ENCODE peak calls at places on chromosomes 4 and X, in six cellular contexts. N is right lobe of liver, P is transverse colon, E is heart left ventricle, L is A549, H is body of pancreas. J is an unnamed sample. For H3K4me1, the result is how much of the 10 kb centered on the place peaks cover.

GRCh38 chrX:128781506-128781905 is 729.3 kb upstream of the ACTRT1 start:
- DNase-seq in N (no peak), P (peak), E (no peak), L (peak), H (peak), J (no peak)

GRCh38 chrX:148412006-148412405 is 88.4 kb upstream of the AFF2 start:
- DNase-seq in N (no peak), P (no peak), E (no peak), L (no peak), H (no peak), J (no peak)

GRCh38 chr4:48008021-48008596 is 8.4 kb downstream of the CNGA1 start:
- DNase-seq in N (no peak), P (no peak), E (no peak), L (no peak), H (no peak), J (no peak)

GRCh38 chrX:30674799-30675198 is 21.6 kb downstream of the GK start:
- DNase-seq in N (no peak), P (no peak), E (no peak), L (no peak), H (no peak), J (no peak)

GRCh38 chr4:89438102-89438831 is 130.7 kb upstream of the GPRIN3 start:
- DNase-seq in N (no peak), P (peak), E (no peak), L (peak), H (peak), J (no peak)

GRCh38 chrX:69505772-69506616 is 1.9 kb downstream of the NALF2 start:
- DNase-seq in N (no peak), P (no peak), E (no peak), L (no peak), H (no peak), J (peak)

GRCh38 chr4:150591284-150591874 is 9.4 kb downstream of the MAB21L2 start:
- DNase-seq in N (no peak), P (no peak), E (no peak), L (no peak), H (no peak), J (no peak)

GRCh38 chr4:143083811-143084472 is 100.8 kb upstream of the USP38 start:
- DNase-seq in N (no peak), P (no peak), E (no peak), L (no peak), H (no peak), J (no peak)

GRCh38 chrX:153387987-153388721 is 13.0 kb downstream of the PNMA6E start:
- DNase-seq in N (no peak), P (no peak), E (no peak), L (no peak), H (peak), J (peak)

GRCh38 chr4:169770411-169770810 is 12.7 kb upstream of the HPF1 start:
- DNase-seq in N (no peak), P (no peak), E (no peak), L (no peak), H (no peak), J (no peak)

DNA sequence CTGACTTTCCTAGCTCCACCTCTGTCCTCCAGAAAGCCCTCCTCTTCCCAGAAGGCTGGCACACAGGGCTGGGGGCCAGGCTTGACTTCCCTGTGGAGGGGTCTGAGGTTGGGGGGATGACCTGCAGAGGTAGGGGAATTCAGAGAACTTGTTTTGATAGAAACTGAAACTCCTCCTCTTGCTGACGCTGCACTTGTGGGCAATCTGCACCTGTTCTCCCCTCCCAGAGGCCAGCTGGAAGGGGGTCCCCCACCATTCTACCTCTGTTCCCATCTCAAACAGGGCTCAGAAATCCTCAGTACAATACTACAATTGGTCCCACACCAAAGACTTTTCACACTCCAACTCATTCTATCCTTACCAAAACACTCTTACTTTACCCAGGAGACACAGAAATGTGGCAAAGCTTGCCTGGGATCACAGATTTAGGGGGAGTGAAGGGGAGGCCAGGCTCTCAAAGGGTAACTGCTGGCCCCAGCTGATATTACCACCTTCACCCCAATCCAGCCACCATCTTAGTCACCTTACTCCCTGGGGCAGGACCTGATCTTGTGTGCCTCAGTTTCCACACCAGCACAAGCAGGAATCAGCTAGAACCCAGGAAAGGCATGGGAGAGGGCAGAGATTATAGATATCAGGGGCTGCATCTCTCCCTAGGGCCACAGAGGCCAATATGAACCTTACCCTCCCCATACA is 18.5 kb downstream of the OTUD5 start:
- DNase-seq in N (no peak), P (peak), E (no peak), L (no peak), H (no peak), J (no peak)
- H3K4me1 ChIP-seq in N (under half), P (under half), E (under half), L (under half), H (under half), J (under half)

GRCh38 chr4:2932951-2933565 is 30.1 kb downstream of the NOP14 start:
- DNase-seq in N (peak), P (no peak), E (no peak), L (no peak), H (no peak), J (no peak)

GRCh38 chr4:2933566-2934076 is 29.6 kb downstream of the NOP14 start:
- DNase-seq in N (peak), P (no peak), E (no peak), L (no peak), H (no peak), J (no peak)

GRCh38 chr4:2934813-2935761 is 28.1 kb downstream of the NOP14 start:
- DNase-seq in N (peak), P (peak), E (peak), L (peak), H (peak), J (peak)

GRCh38 chr4:2932561-2932950 is 30.6 kb downstream of the NOP14 start:
- DNase-seq in N (no peak), P (no peak), E (no peak), L (no peak), H (no peak), J (no peak)

GRCh38 chr4:2934077-2934812 is 29.0 kb downstream of the NOP14 start:
- DNase-seq in N (peak), P (peak), E (peak), L (peak), H (peak), J (no peak)
- TF ChIP-seq POLR2A in N (no peak), P (no peak), E (no peak), L (no peak), H (no peak), J (no peak)

DNA sequence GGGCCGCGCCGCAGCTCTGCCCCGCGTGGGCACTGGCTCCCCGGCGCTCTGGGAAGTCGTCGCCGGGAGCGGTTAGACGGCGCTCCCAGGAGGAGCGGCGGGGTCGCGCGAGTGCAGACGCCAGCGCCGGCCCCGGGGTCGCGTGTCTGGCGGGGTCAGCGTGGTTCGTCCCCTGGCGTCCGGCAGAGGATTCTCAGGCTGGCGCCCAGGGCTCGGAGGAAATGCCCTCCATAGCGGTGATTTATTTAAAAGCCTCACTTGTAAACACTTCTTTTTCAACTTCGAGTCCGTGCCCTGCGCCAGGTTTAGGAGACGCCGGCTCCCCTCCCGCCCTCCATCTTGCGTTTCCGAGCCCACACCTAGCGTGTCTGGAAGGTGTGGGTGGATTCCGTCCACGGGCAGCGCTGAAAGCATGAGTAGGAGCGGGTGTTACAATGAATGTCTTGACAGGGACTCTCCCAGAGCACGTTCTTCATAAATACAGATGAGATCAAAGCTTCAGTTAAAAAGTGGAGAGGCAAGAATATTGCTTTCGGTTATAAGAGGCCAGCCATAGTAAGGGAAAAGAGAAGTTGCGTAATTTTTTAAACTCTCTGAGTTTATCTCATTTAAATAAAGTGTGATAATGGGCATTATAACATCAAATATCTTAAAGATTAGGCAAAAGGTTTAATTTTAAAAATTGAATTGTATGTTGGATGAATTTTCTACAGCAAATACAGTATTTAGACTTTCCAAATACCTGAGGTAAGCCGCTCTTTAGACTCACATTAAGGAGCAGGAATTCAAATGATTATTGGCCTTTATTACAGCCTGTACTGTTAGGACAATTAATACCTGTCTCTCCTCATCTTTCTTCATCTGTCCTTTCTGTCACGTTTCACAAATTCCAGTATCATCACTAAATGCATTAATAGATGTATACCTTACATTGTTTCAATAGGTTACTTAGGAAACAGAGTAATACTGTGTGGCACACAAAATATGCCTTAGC is 863 bp downstream of the FAM241A start:
- DNase-seq in N (peak), P (peak), E (peak), L (peak), H (peak), J (no peak)
- H3K4me1 ChIP-seq in N (under half), P (under half), E (half or more), L (under half), H (under half), J (under half)

DNA sequence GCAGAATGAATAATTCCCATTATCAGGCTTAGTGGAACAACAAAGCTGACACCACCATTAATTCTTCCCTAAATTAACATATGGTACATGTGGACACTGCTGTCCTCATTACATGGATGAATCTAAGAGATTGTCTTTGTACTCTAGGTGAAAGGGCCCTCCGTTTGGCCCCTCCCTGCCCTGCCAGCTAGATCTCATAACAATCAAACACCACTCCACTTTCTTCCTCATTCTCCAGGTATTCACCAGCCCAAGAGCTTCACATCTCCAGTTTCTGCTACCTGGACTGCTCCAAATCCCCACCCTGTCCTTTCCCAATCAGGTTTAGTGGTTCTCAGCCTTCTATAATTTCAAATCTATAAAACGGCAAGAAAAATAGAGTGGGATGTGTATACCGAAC is 3.8 kb downstream of the HSD17B11 start:
- DNase-seq in N (no peak), P (peak), E (no peak), L (no peak), H (no peak), J (no peak)
- TF ChIP-seq POLR2A in N (no peak), P (peak), E (no peak), L (no peak), H (no peak), J (no peak)

DNA sequence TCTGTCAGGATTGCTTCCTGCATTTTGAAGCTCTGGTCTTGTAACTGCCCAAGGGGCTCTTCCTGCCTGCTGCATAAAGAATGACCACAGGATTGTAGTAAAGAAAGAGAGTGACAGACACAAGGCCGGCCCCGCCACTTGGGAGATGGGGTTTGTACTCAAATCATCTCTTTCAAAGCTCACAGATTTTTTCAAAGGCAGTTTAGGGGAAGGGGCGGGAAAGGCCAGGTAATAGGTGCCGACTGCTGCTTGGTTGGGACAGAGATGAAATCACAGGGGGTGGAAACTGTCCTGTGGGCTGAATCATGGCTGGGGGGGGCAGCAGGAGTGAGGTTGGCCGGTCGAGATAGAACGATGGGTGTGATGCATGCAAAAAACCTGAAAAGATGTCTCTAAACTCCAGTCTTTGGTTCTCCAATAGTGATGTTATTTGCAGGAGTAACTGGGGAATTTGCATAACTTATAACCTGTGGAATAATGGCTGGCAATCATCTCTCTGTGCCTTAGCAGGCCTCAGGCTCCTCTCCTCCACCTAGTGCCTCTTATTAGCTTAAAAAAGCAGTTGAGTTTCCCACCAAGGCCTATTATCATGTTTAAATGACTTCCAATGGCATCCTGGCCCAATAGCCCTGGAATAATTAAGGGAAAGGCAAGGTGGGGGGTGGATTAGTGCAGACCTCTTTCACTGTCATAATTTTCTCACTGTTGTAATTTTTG is 778.4 kb upstream of the FRG1 start:
- DNase-seq in N (no peak), P (no peak), E (no peak), L (no peak), H (no peak), J (no peak)
- H3K4me1 ChIP-seq in N (under half), P (under half), E (under half), L (under half), H (under half), J (under half)

DNA sequence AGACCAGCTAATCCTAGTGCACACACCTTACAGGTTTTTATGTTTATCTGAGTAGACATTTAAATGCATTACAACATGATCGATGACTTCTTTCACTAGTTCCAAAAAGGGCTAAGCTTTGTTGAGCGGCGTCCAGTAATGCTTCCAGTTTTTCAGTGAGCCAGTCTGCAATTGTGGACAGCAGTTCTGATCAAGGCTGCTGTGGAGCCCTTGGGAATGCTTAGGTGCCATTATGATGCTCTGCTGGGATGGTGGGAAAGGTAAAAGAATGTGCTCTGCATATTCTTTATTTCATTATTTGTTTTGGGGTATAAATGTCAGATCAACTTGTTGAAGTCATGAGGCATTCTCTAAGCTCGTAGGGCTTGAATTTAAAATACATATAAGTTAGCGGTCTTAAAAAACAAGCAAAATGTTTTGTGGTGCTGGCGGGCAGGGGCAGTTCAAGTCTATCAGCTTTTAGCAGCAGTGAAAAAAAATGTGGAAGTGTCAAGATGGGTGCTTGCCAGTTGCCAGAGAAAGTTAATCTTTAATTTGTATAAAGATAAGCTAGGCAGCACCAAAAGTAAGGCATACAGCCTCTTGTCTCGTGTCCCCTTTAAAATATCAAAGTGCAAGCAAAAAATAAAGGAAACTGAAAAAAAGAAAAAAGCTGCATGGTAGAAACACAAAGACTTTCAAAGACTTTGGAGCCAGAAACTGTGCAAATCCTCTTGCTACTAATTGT is 5.8 kb downstream of the MID1IP1 start:
- DNase-seq in N (no peak), P (no peak), E (no peak), L (no peak), H (peak), J (no peak)
- TF ChIP-seq POLR2A in N (no peak), P (no peak), E (no peak), L (no peak), H (no peak), J (no peak)

GRCh38 chr4:98625920-98626319 is 32.5 kb downstream of the TSPAN5 start:
- DNase-seq in N (no peak), P (no peak), E (no peak), L (no peak), H (no peak), J (no peak)

GRCh38 chr4:98626350-98626749 is 32.1 kb downstream of the TSPAN5 start:
- DNase-seq in N (no peak), P (no peak), E (no peak), L (peak), H (no peak), J (no peak)

GRCh38 chr4:98624642-98625041 is 33.8 kb downstream of the TSPAN5 start:
- DNase-seq in N (no peak), P (no peak), E (no peak), L (no peak), H (no peak), J (no peak)

GRCh38 chr4:98624144-98624543 is 34.3 kb downstream of the TSPAN5 start:
- DNase-seq in N (no peak), P (no peak), E (no peak), L (no peak), H (no peak), J (no peak)

DNA sequence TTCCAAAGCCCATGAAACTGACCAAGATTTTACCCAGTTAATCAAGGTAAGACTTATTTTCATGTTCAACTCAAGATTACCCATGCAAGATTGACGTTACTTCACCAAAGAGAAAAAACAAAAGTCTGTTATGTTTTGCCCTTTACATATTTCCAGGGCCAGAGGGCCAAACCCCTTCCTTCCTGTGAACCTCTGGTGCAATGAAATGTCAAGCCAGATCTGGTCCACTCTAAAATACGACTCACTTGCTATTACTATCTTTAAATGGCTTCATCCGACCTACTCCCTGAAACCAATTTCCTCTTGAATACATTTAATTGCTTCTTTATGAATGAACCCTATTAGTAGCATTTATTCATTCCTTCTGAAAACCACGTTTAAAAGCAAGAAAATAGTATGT is 33.0 kb downstream of the TSPAN5 start:
- DNase-seq in N (no peak), P (no peak), E (no peak), L (no peak), H (no peak), J (no peak)
- H3K4me1 ChIP-seq in N (under half), P (under half), E (under half), L (under half), H (under half), J (under half)

GRCh38 chrX:66017659-66018170 is 22.2 kb downstream of the VSIG4 start:
- DNase-seq in N (no peak), P (no peak), E (no peak), L (no peak), H (no peak), J (no peak)

GRCh38 chrX:66020578-66021406 is 19.1 kb downstream of the VSIG4 start:
- DNase-seq in N (no peak), P (no peak), E (no peak), L (no peak), H (no peak), J (no peak)

GRCh38 chrX:66018585-66019309 is 21.1 kb downstream of the VSIG4 start:
- DNase-seq in N (no peak), P (no peak), E (no peak), L (no peak), H (no peak), J (no peak)

GRCh38 chrX:66019974-66020373 is 19.9 kb downstream of the VSIG4 start:
- DNase-seq in N (no peak), P (no peak), E (no peak), L (no peak), H (no peak), J (no peak)

GRCh38 chrX:66019310-66019652 is 20.6 kb downstream of the VSIG4 start:
- DNase-seq in N (no peak), P (no peak), E (no peak), L (no peak), H (no peak), J (no peak)
- TF ChIP-seq POLR2A in N (no peak), P (no peak), E (no peak), L (no peak), H (no peak), J (no peak)

J was measured in vagina.